ENCODE peak calls at places on chromosomes 13 and 19, in ten cellular contexts. N, U, G, O, H, L, Y, K, I and F are unnamed samples. For H3K4me1 and H3K27me3, the result is how much of the 10 kb centered on the place peaks cover.

GRCh38 chr13:32212420-32212819 is 102.7 kb downstream of the ZAR1L start:
- DNase-seq in N (peak), U (no peak), G (no peak), O (no peak), H (no peak), L (no peak), Y (no peak), K (no peak), I (peak), F (no peak)

GRCh38 chr19:41299755-41300089 is 10.2 kb upstream of the CCDC97 start:
- DNase-seq in N (peak), U (peak), G (no peak), O (no peak), H (peak), L (peak), Y (peak), K (no peak), I (peak), F (peak)

GRCh38 chr19:15640294-15640903 is at the start of gene CYP4F3:
- DNase-seq in N (no peak), U (peak), G (no peak), O (no peak), H (peak), L (no peak), Y (peak), K (no peak), I (no peak), F (no peak)

GRCh38 chr13:64723735-64724134 is 2506.4 kb downstream of the PCDH9 start:
- DNase-seq in N (peak), U (no peak), G (no peak), O (no peak), H (no peak), L (no peak), Y (no peak), K (no peak), I (peak), F (no peak)

GRCh38 chr19:43798546-43799409 is 3.5 kb downstream of the LYPD5 start:
- DNase-seq in N (no peak), U (no peak), G (peak), O (no peak), H (no peak), L (no peak), Y (no peak), K (no peak), I (no peak), F (no peak)

GRCh38 chr19:39997595-39998216 is 846 bp downstream of the ZNF546 start:
- DNase-seq in N (peak), U (no peak), G (no peak), O (no peak), H (no peak), L (no peak), Y (no peak), K (no peak), I (peak), F (no peak)

GRCh38 chr13:40230833-40231266 is 435.6 kb downstream of the FOXO1 start:
- DNase-seq in N (peak), U (no peak), G (no peak), O (no peak), H (no peak), L (no peak), Y (no peak), K (no peak), I (peak), F (no peak)

GRCh38 chr19:21256722-21257121 is 72.5 kb downstream of the ZNF708 start:
- DNase-seq in N (peak), U (no peak), G (no peak), O (no peak), H (no peak), L (no peak), Y (no peak), K (no peak), I (no peak), F (no peak)

GRCh38 chr13:45367358-45367757 is 26.4 kb upstream of the TPT1 start:
- DNase-seq in N (peak), U (no peak), G (peak), O (no peak), H (peak), L (no peak), Y (no peak), K (peak), I (peak), F (peak)

GRCh38 chr19:32438751-32439150 is 33.2 kb downstream of the DPY19L3 start:
- DNase-seq in N (no peak), U (no peak), G (no peak), O (no peak), H (no peak), L (no peak), Y (no peak), K (no peak), I (no peak), F (no peak)

GRCh38 chr19:10565567-10566407 is at the start of gene KRI1:
- DNase-seq in N (peak), U (peak), G (peak), O (peak), H (peak), L (peak), Y (peak), K (peak), I (peak), F (peak)

GRCh38 chr13:44752184-44752583 is 176.1 kb upstream of the TSC22D1 start:
- DNase-seq in N (no peak), U (no peak), G (no peak), O (no peak), H (no peak), L (no peak), Y (no peak), K (no peak), I (no peak), F (no peak)

DNA sequence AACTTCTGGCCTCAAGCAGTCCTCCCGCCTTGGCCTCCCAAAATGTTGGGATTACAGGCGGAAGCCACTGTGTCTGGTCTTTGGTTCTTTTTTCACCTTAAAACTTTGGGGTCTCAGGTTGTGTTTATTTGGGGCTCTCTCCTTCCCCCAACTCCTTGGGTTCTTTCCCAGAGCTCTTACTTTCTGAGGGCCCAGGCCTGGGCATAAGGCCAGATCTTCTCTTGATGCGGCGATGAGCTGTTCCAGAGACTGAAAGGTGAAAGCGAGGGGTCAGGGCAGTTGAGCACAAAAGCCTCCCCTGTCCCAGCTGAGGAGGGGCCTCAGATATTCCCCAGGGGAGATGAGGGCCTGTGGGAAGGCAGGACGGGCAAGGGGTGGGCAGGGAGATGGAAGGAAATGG is 7.1 kb downstream of the POLR1G start:
- DNase-seq in N (no peak), U (no peak), G (no peak), O (no peak), H (no peak), L (no peak), Y (no peak), K (no peak), I (no peak), F (no peak)
- H3K27ac ChIP-seq in N (no peak), U (no peak), G (no peak), O (no peak), H (peak), L (no peak), Y (no peak), K (no peak), I (no peak), F (no peak)

DNA sequence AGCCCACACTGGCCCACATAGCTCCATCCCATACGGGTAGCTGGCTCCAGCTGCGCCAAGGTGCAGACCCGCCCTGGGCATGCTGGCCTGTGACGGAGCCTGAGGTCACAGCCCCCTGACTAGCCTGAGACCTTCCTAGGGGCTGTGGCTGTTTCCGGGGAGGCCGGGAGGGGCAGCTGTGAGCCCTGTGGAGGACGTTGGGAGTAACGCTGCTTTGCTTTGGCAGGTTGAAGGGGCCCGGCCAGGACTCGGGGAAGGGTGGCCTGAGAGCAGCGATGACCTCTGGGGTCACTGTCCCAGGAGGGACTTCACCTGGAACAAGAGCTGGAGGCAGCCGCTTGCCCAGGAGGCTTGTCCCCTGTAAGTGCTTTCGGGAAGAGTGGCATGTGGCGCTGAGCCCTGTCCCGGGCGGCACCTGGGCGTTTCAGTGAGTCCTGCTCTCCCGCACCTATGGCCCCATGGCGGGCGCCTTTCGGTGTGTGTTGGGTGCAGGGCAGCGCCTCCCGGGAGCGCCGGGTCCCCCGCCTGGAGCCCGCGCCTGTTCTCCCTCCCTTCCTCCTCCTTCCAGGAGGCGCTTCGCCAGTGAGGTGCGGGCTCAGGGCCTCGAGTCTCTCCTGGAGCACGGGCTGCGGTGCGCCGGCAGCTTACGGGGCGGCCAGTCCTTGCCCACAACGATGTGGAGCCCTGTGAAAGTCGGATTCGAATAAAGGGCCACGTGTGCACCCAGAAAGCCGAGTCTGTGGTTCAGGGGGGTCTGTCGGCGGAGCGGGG is 1.1 kb upstream of the FAM174C start:
- DNase-seq in N (no peak), U (no peak), G (no peak), O (no peak), H (no peak), L (peak), Y (no peak), K (no peak), I (no peak), F (no peak)
- H3K4me1 ChIP-seq in N (half or more), U (half or more), G (under half), O (half or more), H (half or more), L (half or more), Y (half or more), K (under half), I (under half), F (half or more)

GRCh38 chr19:5477451-5478215 is 22.4 kb downstream of the ZNRF4 start:
- DNase-seq in N (no peak), U (no peak), G (no peak), O (no peak), H (no peak), L (no peak), Y (no peak), K (no peak), I (no peak), F (no peak)

GRCh38 chr19:5480427-5480836 is 25.2 kb downstream of the ZNRF4 start:
- DNase-seq in N (no peak), U (no peak), G (peak), O (no peak), H (no peak), L (no peak), Y (no peak), K (no peak), I (peak), F (no peak)

GRCh38 chr19:5478241-5478924 is 23.2 kb downstream of the ZNRF4 start:
- DNase-seq in N (no peak), U (no peak), G (no peak), O (no peak), H (no peak), L (no peak), Y (no peak), K (no peak), I (no peak), F (no peak)

GRCh38 chr19:5479958-5480357 is 24.7 kb downstream of the ZNRF4 start:
- DNase-seq in N (no peak), U (no peak), G (no peak), O (no peak), H (no peak), L (no peak), Y (no peak), K (no peak), I (no peak), F (no peak)

DNA sequence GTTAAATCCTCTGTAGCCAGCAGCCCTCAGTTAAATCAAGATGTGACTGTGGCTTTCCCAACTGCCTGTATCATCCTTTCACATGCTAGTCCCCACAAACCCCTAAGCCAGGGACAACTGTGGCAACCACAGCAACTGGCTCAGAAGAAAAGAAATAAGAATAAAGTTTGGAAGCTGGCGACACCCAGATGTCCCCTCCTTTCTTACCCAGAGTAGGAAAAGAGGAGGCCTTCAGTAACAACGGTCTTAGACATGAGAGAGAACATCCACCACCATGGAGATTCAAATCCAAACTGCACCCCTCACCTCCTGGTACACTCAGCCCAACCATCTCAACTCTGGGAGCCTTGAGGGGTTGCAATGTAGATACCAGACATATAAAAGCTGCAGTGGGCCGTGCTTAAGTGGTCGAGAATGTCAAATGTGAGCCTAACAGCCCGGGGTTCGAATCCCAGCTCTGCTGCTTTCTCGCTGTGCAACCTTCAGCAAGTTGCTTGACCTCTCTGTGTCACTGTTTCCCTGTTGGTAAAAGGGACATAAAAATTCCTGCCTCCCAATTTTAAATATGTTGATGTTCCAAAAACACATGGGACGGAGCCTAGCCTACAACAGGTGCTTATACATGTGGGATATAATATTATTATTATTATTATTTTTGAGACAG is 23.8 kb downstream of the ZNRF4 start:
- DNase-seq in N (no peak), U (no peak), G (no peak), O (no peak), H (no peak), L (no peak), Y (no peak), K (no peak), I (no peak), F (no peak)
- H3K27me3 ChIP-seq in N (under half), U (under half), G (under half), O (under half), H (half or more), L (under half), Y (under half), K (under half), I (under half), F (under half)

DNA sequence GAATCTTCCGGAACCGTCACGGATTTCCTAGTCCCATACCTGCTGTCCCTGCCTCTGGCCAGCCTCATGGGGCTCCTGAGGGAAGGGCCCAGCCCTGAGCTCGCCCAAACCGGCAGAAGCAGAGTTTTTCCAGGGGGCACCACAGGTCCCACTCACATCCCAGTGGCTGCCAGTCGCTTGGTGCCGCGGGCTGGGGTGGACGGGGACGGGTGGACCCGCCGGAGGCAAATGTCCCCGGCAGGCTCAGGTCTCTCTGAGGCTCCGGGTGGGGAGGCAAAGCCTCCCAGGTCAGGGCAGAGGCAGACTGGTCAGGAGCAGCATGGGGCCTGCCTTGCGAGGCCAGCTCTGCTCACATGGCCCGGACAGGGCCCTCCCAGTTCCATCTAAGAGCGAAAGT is 24.8 kb downstream of the ADPRHL1 start:
- DNase-seq in N (no peak), U (no peak), G (no peak), O (no peak), H (no peak), L (no peak), Y (no peak), K (no peak), I (no peak), F (no peak)
- H3K27ac ChIP-seq in N (no peak), U (no peak), G (no peak), O (no peak), H (no peak), L (no peak), Y (no peak), K (no peak), I (no peak), F (no peak)

DNA sequence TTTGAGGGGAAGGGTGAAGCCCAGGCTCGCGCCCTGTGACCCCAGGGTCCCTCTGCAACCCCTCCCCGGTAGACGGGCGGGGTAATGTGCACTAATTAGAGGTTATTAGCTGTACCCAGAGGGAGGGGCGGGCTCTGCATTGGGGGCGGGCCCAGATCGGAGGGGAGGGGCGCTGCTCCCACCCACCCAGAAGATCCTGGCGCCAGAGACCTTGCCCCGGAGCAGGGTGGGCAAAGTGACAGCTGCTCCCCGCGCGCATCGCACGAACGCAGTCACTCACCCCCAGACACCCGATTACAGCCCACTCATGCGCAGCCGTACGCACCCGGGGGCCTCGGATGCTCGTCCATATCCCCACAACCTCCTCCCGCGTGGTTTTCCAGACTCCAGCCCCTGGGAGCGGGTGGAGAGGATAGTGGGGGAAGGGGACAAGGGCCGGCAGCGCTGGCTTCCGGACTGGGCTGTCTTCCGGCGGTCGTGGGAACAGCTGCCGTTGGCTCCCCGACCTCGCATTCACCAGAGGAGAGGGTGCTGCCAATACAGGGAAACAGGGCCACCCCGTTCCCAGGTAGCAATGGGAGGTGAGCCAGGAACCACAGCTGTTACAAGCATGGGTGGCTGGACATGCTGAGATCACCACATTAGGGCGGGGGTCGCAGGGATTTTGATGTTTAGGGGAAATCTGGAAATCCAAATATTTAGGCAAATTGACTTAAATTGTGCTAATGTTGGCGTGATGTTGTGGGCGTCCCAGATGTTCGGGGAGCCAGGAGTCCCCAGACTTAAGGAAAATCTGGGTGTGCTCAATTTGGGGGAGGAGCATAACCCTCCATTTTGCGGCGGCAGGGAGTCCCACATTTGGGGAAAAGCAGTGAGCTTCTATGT is 2.9 kb upstream of the HOOK2 start:
- DNase-seq in N (peak), U (peak), G (peak), O (no peak), H (peak), L (peak), Y (peak), K (no peak), I (peak), F (no peak)
- H3K4me1 ChIP-seq in N (under half), U (under half), G (under half), O (half or more), H (half or more), L (under half), Y (half or more), K (under half), I (under half), F (under half)

GRCh38 chr19:55410168-55410567 is 2.6 kb upstream of the UBE2S start:
- DNase-seq in N (no peak), U (no peak), G (no peak), O (no peak), H (no peak), L (no peak), Y (no peak), K (no peak), I (no peak), F (no peak)
- H3K27me3 ChIP-seq in N (under half), U (under half), G (under half), O (under half), H (under half), L (under half), Y (under half), K (under half), I (under half), F (under half)

GRCh38 chr13:23993439-23993980 is 96.2 kb upstream of the C1QTNF9B start:
- DNase-seq in N (peak), U (no peak), G (no peak), O (peak), H (no peak), L (no peak), Y (no peak), K (no peak), I (no peak), F (no peak)
- H3K27ac ChIP-seq in N (no peak), U (no peak), G (no peak), O (no peak), H (no peak), L (no peak), Y (no peak), K (no peak), I (no peak), F (no peak)

DNA sequence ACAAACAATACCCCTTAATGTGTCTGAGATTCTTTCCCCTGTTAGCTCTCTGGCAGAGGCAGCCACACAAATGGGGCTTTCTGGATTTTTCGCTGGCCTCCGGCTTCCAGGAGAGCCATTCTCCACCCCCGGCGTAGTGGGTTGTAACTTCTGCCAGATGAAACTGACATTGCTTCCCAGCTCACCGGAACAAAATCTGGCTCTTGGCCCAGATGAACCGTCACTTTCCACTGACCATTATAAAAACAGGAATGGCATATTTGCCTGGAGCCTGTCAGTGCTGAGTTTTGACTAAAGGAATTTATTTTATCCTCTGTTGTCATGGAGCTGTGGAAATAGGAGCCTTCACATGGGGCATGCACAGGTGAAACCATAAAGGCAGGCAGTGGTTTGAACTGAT is 120.6 kb upstream of the GPR12 start:
- DNase-seq in N (peak), U (peak), G (no peak), O (no peak), H (no peak), L (no peak), Y (no peak), K (no peak), I (peak), F (no peak)
- H3K4me1 ChIP-seq in N (under half), U (under half), G (under half), O (under half), H (under half), L (under half), Y (under half), K (under half), I (under half), F (under half)